ENCODE peak calls at places on chromosomes 7 and 10, in seven cellular contexts. O, C, W, N, V, M and R are unnamed samples.

GRCh38 chr10:86104156-86104555 is 262.4 kb downstream of the GRID1 start:
- DNase-seq in C (no peak), W (no peak), M (no peak), O (no peak), V (no peak), N (no peak), R (no peak)

GRCh38 chr7:16652888-16653287 is 6.9 kb downstream of the BZW2 start:
- DNase-seq in C (no peak), O (no peak), W (no peak), V (no peak), M (no peak), N (no peak), R (no peak)

GRCh38 chr10:102645741-102646609 is 1.7 kb downstream of the TRIM8 start:
- DNase-seq in C (peak), O (peak), V (peak), M (peak), W (peak), N (peak), R (peak)

GRCh38 chr10:77223532-77224460 is 413.8 kb downstream of the KCNMA1 start:
- DNase-seq in O (no peak), N (no peak), M (no peak), W (no peak), C (no peak), V (peak), R (no peak)

GRCh38 chr10:74888947-74889661 is 62.7 kb downstream of the KAT6B start:
- DNase-seq in N (no peak), W (no peak), V (no peak), C (no peak), O (no peak), M (no peak), R (no peak)

GRCh38 chr7:139783647-139784385 is 6.0 kb upstream of the HIPK2 start:
- DNase-seq in M (no peak), W (no peak), O (no peak), C (no peak), N (no peak), V (no peak), R (no peak)

GRCh38 chr10:45373003-45373782 is 823 bp upstream of the ALOX5 start:
- DNase-seq in C (no peak), N (peak), O (no peak), M (peak), V (no peak), W (no peak), R (no peak)

GRCh38 chr7:130322615-130323014 is 22.0 kb upstream of the CPA5 start:
- DNase-seq in C (no peak), W (no peak), V (no peak), M (no peak), N (no peak), O (no peak), R (no peak)

GRCh38 chr7:42237891-42238531 is 1.0 kb upstream of the GLI3 start:
- DNase-seq in V (peak), C (no peak), O (no peak), N (no peak), W (no peak), M (peak), R (peak)

GRCh38 chr10:102673961-102674511 is 29.8 kb downstream of the TRIM8 start:
- DNase-seq in C (peak), V (no peak), N (peak), M (peak), O (no peak), W (no peak), R (peak)

GRCh38 chr7:39618868-39619267 is 4.5 kb upstream of the RALA start:
- DNase-seq in V (no peak), M (no peak), W (no peak), N (no peak), O (no peak), C (no peak), R (no peak)

GRCh38 chr10:132098539-132099421 is 33.0 kb downstream of the JAKMIP3 start:
- DNase-seq in O (no peak), N (no peak), C (no peak), M (no peak), W (no peak), V (no peak), R (peak)

GRCh38 chr10:30786131-30786530 is 156.6 kb upstream of the LYZL2 start:
- DNase-seq in V (no peak), W (no peak), N (no peak), O (no peak), M (no peak), C (no peak), R (no peak)

GRCh38 chr7:16421333-16422099 is at the start of gene CRPPA:
- DNase-seq in O (peak), W (peak), V (peak), C (peak), N (peak), M (peak), R (peak)

GRCh38 chr10:5921746-5922145 is 31.7 kb downstream of the FBH1 start:
- DNase-seq in M (no peak), W (no peak), V (no peak), C (no peak), O (no peak), N (no peak), R (no peak)

GRCh38 chr10:82934429-82934828 is 1059.4 kb downstream of the NRG3 start:
- DNase-seq in V (no peak), M (no peak), W (no peak), O (no peak), C (no peak), N (no peak), R (no peak)

GRCh38 chr7:153392726-153393125 is 633.2 kb downstream of the ACTR3B start:
- DNase-seq in N (no peak), O (no peak), M (no peak), V (no peak), W (no peak), C (no peak), R (no peak)

GRCh38 chr10:118904284-118904683 is 125.2 kb upstream of the NANOS1 start:
- DNase-seq in W (no peak), N (no peak), M (no peak), C (no peak), V (no peak), O (no peak), R (no peak)

GRCh38 chr7:5567810-5568209 is 144.2 kb upstream of the TNRC18 start:
- DNase-seq in W (no peak), M (no peak), N (peak), V (no peak), C (no peak), O (no peak), R (no peak)

GRCh38 chr7:36048141-36048901 is 104.7 kb upstream of the EEPD1 start:
- DNase-seq in N (peak), V (no peak), C (no peak), W (no peak), M (no peak), O (no peak), R (no peak)

GRCh38 chr10:784759-785538 is 95.5 kb upstream of the DIP2C start:
- DNase-seq in V (no peak), M (peak), C (no peak), O (peak), N (peak), W (no peak), R (peak)

GRCh38 chr10:59323036-59323459 is 39.3 kb downstream of the FAM13C start:
- DNase-seq in V (no peak), M (no peak), C (no peak), O (no peak), N (no peak), W (no peak), R (no peak)